ENCODE peak calls at places on chromosomes 4 and X, in seven cellular contexts. One of them, this sample, is unnamed.

GRCh38 chr4:26048962-26049361 is 134.9 kb downstream of the SMIM20 start:
- DNase-seq in fibroblast of the aortic adventitia: no peak
- DNase-seq in K562: no peak
- DNase-seq in HAP-1: no peak
- DNase-seq in IMR-90: no peak
- DNase-seq in BJ: no peak
- DNase-seq in hepatocyte: no peak
- DNase-seq in this sample: no peak

GRCh38 chrX:133307637-133308485 is 89.7 kb upstream of the TFDP3 start:
- DNase-seq in fibroblast of the aortic adventitia: peak
- DNase-seq in K562: no peak
- DNase-seq in HAP-1: peak
- DNase-seq in IMR-90: no peak
- DNase-seq in BJ: no peak
- DNase-seq in hepatocyte: peak
- DNase-seq in this sample: peak

GRCh38 chr4:79685542-79685941 is 277.5 kb upstream of the GK2 start:
- DNase-seq in fibroblast of the aortic adventitia: no peak
- DNase-seq in K562: no peak
- DNase-seq in HAP-1: no peak
- DNase-seq in IMR-90: no peak
- DNase-seq in BJ: no peak
- DNase-seq in hepatocyte: no peak
- DNase-seq in this sample: no peak

GRCh38 chr4:21366312-21366711 is 582.3 kb downstream of the KCNIP4 start:
- DNase-seq in fibroblast of the aortic adventitia: no peak
- DNase-seq in K562: no peak
- DNase-seq in HAP-1: no peak
- DNase-seq in IMR-90: no peak
- DNase-seq in BJ: no peak
- DNase-seq in hepatocyte: no peak
- DNase-seq in this sample: no peak

GRCh38 chr4:7782783-7783182 is 156.9 kb downstream of the AFAP1 start:
- DNase-seq in fibroblast of the aortic adventitia: no peak
- DNase-seq in K562: no peak
- DNase-seq in HAP-1: no peak
- DNase-seq in IMR-90: no peak
- DNase-seq in BJ: no peak
- DNase-seq in hepatocyte: no peak
- DNase-seq in this sample: no peak

GRCh38 chr4:78691971-78692814 is 84.0 kb upstream of the BMP2K start:
- DNase-seq in fibroblast of the aortic adventitia: peak
- DNase-seq in K562: peak
- DNase-seq in HAP-1: no peak
- DNase-seq in IMR-90: peak
- DNase-seq in BJ: no peak
- DNase-seq in hepatocyte: peak
- DNase-seq in this sample: no peak

GRCh38 chrX:29468911-29469494 is 746.4 kb upstream of the MAGEB2 start:
- DNase-seq in fibroblast of the aortic adventitia: no peak
- DNase-seq in K562: no peak
- DNase-seq in HAP-1: no peak
- DNase-seq in IMR-90: no peak
- DNase-seq in BJ: no peak
- DNase-seq in hepatocyte: no peak
- DNase-seq in this sample: no peak

GRCh38 chr4:105714932-105715331 is 6.3 kb downstream of the GSTCD start:
- DNase-seq in fibroblast of the aortic adventitia: peak
- DNase-seq in K562: no peak
- DNase-seq in HAP-1: no peak
- DNase-seq in IMR-90: no peak
- DNase-seq in BJ: no peak
- DNase-seq in hepatocyte: no peak
- DNase-seq in this sample: no peak

DNA sequence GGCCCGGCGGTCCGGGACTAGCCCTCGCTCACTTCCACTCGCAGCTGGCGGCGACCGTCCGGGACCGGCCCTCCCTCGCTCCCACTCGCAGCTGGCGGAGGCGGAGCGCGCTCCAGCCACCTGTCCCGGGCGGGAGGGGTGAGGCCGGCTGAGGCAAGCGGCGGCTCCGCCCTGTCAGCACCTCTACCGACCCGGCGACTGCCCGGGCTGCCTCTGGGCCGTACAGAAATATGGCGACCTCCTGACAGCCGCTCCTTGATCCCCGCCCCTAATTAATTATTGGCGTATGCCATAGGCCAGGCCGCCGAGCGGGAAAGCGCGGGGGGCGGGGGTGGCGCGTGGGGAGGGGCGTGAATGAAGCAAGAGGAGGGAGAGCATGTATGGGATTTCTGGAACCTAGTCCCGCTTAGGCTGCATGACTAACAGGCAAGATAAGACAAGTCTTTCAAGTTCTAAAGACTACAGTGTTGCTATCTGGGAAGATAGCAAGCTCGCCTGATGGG is at the start of gene MORC4:
- DNase-seq in fibroblast of the aortic adventitia: peak
- DNase-seq in K562: peak
- DNase-seq in HAP-1: peak
- DNase-seq in IMR-90: peak
- DNase-seq in BJ: no peak
- DNase-seq in hepatocyte: peak
- DNase-seq in this sample: peak
- H3K4me3 ChIP-seq in fibroblast of the aortic adventitia: peak
- H3K4me3 ChIP-seq in K562: no peak
- H3K4me3 ChIP-seq in HAP-1: peak
- H3K4me3 ChIP-seq in IMR-90: peak
- H3K4me3 ChIP-seq in BJ: peak
- H3K4me3 ChIP-seq in hepatocyte: peak
- H3K4me3 ChIP-seq in this sample: peak

GRCh38 chrX:54920610-54921426 is at the start of gene TRO:
- DNase-seq in fibroblast of the aortic adventitia: peak
- DNase-seq in K562: no peak
- DNase-seq in HAP-1: no peak
- DNase-seq in IMR-90: peak
- DNase-seq in BJ: no peak
- DNase-seq in hepatocyte: peak
- DNase-seq in this sample: peak
- H3K4me3 ChIP-seq in fibroblast of the aortic adventitia: peak
- H3K4me3 ChIP-seq in K562: peak
- H3K4me3 ChIP-seq in HAP-1: peak
- H3K4me3 ChIP-seq in IMR-90: peak
- H3K4me3 ChIP-seq in BJ: peak
- H3K4me3 ChIP-seq in hepatocyte: peak
- H3K4me3 ChIP-seq in this sample: peak

GRCh38 chr4:1349359-1350168 is 2.6 kb downstream of the UVSSA start:
- DNase-seq in fibroblast of the aortic adventitia: no peak
- DNase-seq in K562: no peak
- DNase-seq in HAP-1: no peak
- DNase-seq in IMR-90: no peak
- DNase-seq in BJ: no peak
- DNase-seq in hepatocyte: no peak
- DNase-seq in this sample: no peak
- H3K4me3 ChIP-seq in fibroblast of the aortic adventitia: no peak
- H3K4me3 ChIP-seq in K562: no peak
- H3K4me3 ChIP-seq in HAP-1: no peak
- H3K4me3 ChIP-seq in IMR-90: no peak
- H3K4me3 ChIP-seq in BJ: no peak
- H3K4me3 ChIP-seq in hepatocyte: no peak
- H3K4me3 ChIP-seq in this sample: no peak

DNA sequence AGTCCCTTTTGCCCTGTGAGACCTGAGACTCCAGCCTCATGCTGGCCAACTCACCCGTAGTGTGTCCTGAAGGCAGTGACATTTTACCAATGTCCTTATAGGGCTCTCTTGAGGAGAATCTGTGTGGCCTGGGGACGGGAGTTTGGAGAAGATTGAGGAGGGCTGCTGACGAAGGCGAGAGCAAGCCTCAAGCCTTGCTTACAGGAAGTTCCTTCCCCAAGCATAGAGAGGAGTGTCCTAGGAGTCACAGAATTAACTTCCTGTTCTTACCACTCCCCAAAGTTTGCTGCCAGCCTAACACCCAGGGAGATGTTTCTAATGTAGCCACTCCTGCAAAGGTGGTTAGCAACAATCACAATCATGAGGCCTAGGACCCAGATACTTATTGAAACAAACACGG is at the start of gene NXF3:
- DNase-seq in fibroblast of the aortic adventitia: no peak
- DNase-seq in K562: no peak
- DNase-seq in HAP-1: no peak
- DNase-seq in IMR-90: no peak
- DNase-seq in BJ: no peak
- DNase-seq in hepatocyte: no peak
- DNase-seq in this sample: no peak
- H3K4me3 ChIP-seq in fibroblast of the aortic adventitia: no peak
- H3K4me3 ChIP-seq in K562: no peak
- H3K4me3 ChIP-seq in HAP-1: no peak
- H3K4me3 ChIP-seq in IMR-90: no peak
- H3K4me3 ChIP-seq in BJ: no peak
- H3K4me3 ChIP-seq in hepatocyte: no peak
- H3K4me3 ChIP-seq in this sample: no peak

DNA sequence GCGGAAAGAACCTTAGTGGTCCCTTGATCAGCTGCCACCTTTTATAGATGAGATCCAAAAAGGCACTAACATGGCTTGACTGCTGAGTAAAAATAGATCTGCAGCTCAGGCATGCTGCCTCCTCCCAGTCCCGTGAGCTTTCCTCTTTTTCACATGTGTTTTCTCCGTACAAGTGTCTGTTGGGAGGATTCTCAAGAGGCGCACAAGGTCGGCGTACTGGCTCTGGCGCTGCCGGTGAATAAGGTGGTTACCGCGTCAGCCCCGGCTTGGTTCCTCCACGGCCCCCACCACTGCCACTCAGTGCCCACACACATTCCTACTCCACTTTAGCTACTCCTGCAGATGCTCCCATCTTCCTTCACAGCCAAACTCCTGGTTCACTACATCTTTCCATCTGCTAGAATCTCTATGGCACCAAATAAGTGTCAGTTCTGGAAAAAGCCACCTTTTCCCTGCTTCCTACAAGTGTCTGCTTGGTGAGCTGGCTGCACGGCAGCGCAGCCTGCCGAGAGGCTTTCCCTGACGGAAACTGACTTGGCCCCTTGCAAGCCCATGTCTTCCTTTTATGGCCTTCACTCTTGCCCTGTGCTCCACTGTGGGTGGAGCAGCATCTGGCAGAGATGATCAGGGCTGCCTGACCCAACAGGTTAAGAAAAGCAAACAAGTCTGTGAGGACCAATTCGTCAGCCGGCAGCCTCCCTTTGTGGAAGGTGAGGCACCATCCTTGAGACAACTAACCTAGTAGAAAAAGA is 99.8 kb downstream of the KLHL8 start:
- DNase-seq in fibroblast of the aortic adventitia: peak
- DNase-seq in K562: no peak
- DNase-seq in HAP-1: no peak
- DNase-seq in IMR-90: peak
- DNase-seq in BJ: no peak
- DNase-seq in hepatocyte: peak
- DNase-seq in this sample: no peak
- H3K4me3 ChIP-seq in fibroblast of the aortic adventitia: no peak
- H3K4me3 ChIP-seq in K562: no peak
- H3K4me3 ChIP-seq in HAP-1: no peak
- H3K4me3 ChIP-seq in IMR-90: no peak
- H3K4me3 ChIP-seq in BJ: no peak
- H3K4me3 ChIP-seq in hepatocyte: no peak
- H3K4me3 ChIP-seq in this sample: no peak

DNA sequence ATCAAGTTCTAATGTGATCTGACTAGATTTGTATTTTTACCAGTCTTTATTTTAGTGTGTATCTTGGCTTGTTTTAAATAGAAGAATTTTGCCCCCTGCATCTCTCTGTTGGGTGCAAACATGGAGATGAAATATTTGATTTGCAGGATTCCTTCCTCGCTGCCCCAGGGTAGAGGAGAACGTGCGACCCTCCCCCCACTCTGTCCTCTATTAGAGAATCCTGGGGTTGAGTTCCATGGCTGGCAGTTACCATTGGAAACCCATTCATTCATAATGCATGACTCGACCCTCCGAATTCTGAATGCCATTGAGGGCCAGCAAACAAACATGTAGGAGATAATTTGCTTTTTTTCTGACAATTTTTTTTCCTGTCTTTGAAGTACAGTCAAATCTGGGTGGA is 53.7 kb downstream of the TRIM2 start:
- DNase-seq in fibroblast of the aortic adventitia: no peak
- DNase-seq in K562: no peak
- DNase-seq in HAP-1: no peak
- DNase-seq in IMR-90: no peak
- DNase-seq in BJ: no peak
- DNase-seq in hepatocyte: no peak
- DNase-seq in this sample: peak
- H3K4me3 ChIP-seq in fibroblast of the aortic adventitia: no peak
- H3K4me3 ChIP-seq in K562: no peak
- H3K4me3 ChIP-seq in HAP-1: no peak
- H3K4me3 ChIP-seq in IMR-90: no peak
- H3K4me3 ChIP-seq in BJ: no peak
- H3K4me3 ChIP-seq in hepatocyte: no peak
- H3K4me3 ChIP-seq in this sample: peak

GRCh38 chrX:155056471-155056870 is 14.5 kb downstream of the CMC4 start:
- DNase-seq in fibroblast of the aortic adventitia: no peak
- DNase-seq in K562: no peak
- DNase-seq in HAP-1: no peak
- DNase-seq in IMR-90: no peak
- DNase-seq in BJ: no peak
- DNase-seq in hepatocyte: no peak
- DNase-seq in this sample: no peak
- H3K4me3 ChIP-seq in fibroblast of the aortic adventitia: no peak
- H3K4me3 ChIP-seq in K562: no peak
- H3K4me3 ChIP-seq in HAP-1: no peak
- H3K4me3 ChIP-seq in IMR-90: no peak
- H3K4me3 ChIP-seq in BJ: no peak
- H3K4me3 ChIP-seq in hepatocyte: no peak
- H3K4me3 ChIP-seq in this sample: no peak

DNA sequence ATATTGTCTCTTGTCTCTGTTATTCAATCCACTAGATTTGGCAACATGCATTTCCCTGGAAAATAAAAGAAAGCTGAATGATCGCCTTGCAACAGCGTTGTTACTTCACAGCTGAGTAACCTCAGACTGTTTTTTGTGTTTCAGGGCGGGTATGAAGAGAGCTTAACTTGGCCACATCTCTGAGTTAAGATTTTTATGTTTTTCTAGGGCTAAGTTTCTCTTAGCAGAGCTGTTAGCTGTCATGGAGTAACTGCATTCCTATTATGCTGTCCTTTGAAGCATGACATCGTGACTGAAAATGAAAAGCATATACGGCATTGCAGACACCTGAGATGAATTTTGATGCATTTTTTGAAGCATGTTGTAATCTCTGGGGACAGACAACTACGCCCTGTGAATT is 1798.9 kb downstream of the PCDH7 start:
- DNase-seq in fibroblast of the aortic adventitia: peak
- DNase-seq in K562: no peak
- DNase-seq in HAP-1: no peak
- DNase-seq in IMR-90: no peak
- DNase-seq in BJ: no peak
- DNase-seq in hepatocyte: no peak
- DNase-seq in this sample: no peak
- H3K4me3 ChIP-seq in fibroblast of the aortic adventitia: no peak
- H3K4me3 ChIP-seq in K562: no peak
- H3K4me3 ChIP-seq in HAP-1: no peak
- H3K4me3 ChIP-seq in IMR-90: no peak
- H3K4me3 ChIP-seq in BJ: no peak
- H3K4me3 ChIP-seq in hepatocyte: no peak
- H3K4me3 ChIP-seq in this sample: no peak

DNA sequence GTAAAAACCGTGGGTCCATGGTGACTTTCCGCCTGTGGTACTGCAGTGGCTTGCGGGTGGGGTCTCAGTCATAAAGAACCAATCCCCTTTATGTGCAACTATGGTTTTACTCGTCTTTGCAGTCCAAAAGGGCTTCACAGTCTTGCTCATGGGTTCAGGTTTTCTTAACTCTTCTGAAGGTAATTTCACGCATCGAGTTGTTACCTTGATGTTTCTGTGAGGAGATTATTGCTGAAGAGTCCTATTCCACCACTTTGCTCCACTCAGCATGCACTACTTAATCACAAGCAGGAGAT is 41.5 kb downstream of the F8 start:
- DNase-seq in fibroblast of the aortic adventitia: no peak
- DNase-seq in K562: no peak
- DNase-seq in HAP-1: no peak
- DNase-seq in IMR-90: no peak
- DNase-seq in BJ: no peak
- DNase-seq in hepatocyte: no peak
- DNase-seq in this sample: no peak
- H3K4me3 ChIP-seq in fibroblast of the aortic adventitia: no peak
- H3K4me3 ChIP-seq in K562: no peak
- H3K4me3 ChIP-seq in HAP-1: no peak
- H3K4me3 ChIP-seq in IMR-90: no peak
- H3K4me3 ChIP-seq in BJ: no peak
- H3K4me3 ChIP-seq in hepatocyte: no peak
- H3K4me3 ChIP-seq in this sample: no peak